ENCODE peak calls at places on chromosome 17, in eight cellular contexts. B is neuronal stem cell, J is heart right ventricle, E is GM23248, K is fibroblast of lung, M is GM23338, P is cardiac muscle cell, O is mesendoderm. Y is an unnamed sample.

GRCh38 chr17:73317554-73318426 is 6.0 kb upstream of the CDC42EP4 start:
- DNase-seq in O (peak), M (no peak), P (no peak), K (no peak), B (no peak), J (no peak), E (peak), Y (no peak)

GRCh38 chr17:68611353-68612227 is 10.4 kb upstream of the FAM20A start:
- DNase-seq in P (no peak), O (no peak), M (no peak), B (no peak), J (no peak), E (no peak), K (no peak), Y (no peak)

GRCh38 chr17:32123782-32124181 is 18.5 kb upstream of the RHOT1 start:
- DNase-seq in B (no peak), E (no peak), P (no peak), J (no peak), M (no peak), K (no peak), O (no peak), Y (no peak)

GRCh38 chr17:59145571-59146096 is 9.4 kb downstream of the SKA2 start:
- DNase-seq in K (no peak), E (no peak), B (no peak), P (no peak), O (no peak), J (no peak), M (no peak), Y (no peak)

GRCh38 chr17:62870581-62870964 is 62.5 kb upstream of the MARCHF10 start:
- DNase-seq in J (no peak), E (no peak), M (peak), O (peak), P (no peak), B (no peak), K (no peak), Y (no peak)

GRCh38 chr17:17723354-17724261 is 42.4 kb downstream of the RAI1 start:
- DNase-seq in P (peak), J (no peak), E (peak), M (peak), B (no peak), O (peak), K (peak), Y (no peak)

GRCh38 chr17:55409030-55409800 is 12.4 kb downstream of the MMD start:
- DNase-seq in J (no peak), O (no peak), E (no peak), P (no peak), M (no peak), B (no peak), K (no peak), Y (no peak)

GRCh38 chr17:2947588-2947950 is 115.8 kb downstream of the OR1D5 start:
- DNase-seq in E (no peak), M (no peak), J (no peak), O (no peak), K (no peak), B (no peak), P (no peak), Y (peak)

GRCh38 chr17:46876353-46876887 is 25.0 kb downstream of the WNT9B start:
- DNase-seq in P (no peak), J (no peak), O (peak), E (no peak), K (no peak), B (no peak), M (peak), Y (peak)

GRCh38 chr17:38510424-38511125 is 82.3 kb downstream of the ARHGAP23 start:
- DNase-seq in P (peak), O (peak), B (peak), M (peak), E (no peak), K (peak), J (no peak), Y (no peak)

GRCh38 chr17:27299384-27300049 is 5.6 kb downstream of the WSB1 start:
- DNase-seq in O (no peak), E (no peak), P (no peak), B (no peak), M (no peak), K (no peak), J (no peak), Y (no peak)

GRCh38 chr17:31415004-31415454 is 23.6 kb downstream of the RAB11FIP4 start:
- DNase-seq in K (no peak), O (peak), P (no peak), B (no peak), M (peak), J (no peak), E (no peak), Y (peak)

GRCh38 chr17:28718317-28718672 is 627 bp upstream of the RAB34 start:
- DNase-seq in B (peak), K (no peak), M (peak), E (no peak), J (no peak), P (peak), O (no peak), Y (no peak)

GRCh38 chr17:2949469-2950044 is 113.8 kb downstream of the OR1D5 start:
- DNase-seq in E (peak), K (peak), B (no peak), O (no peak), M (no peak), J (no peak), P (no peak), Y (peak)

GRCh38 chr17:58270476-58271290 is 10.1 kb downstream of the MPO start:
- DNase-seq in B (no peak), O (peak), J (no peak), E (no peak), K (no peak), M (peak), P (no peak), Y (no peak)

GRCh38 chr17:40442392-40443195 is 656 bp upstream of the IGFBP4 start:
- DNase-seq in B (no peak), E (peak), P (no peak), M (peak), K (peak), O (peak), J (peak), Y (peak)
- H3K4me3 ChIP-seq in B (peak), E (peak), P (peak), M (peak), K (peak), O (no peak), J (peak), Y (peak)

GRCh38 chr17:42387663-42388380 is 420 bp downstream of the STAT3 start:
- DNase-seq in M (peak), B (no peak), O (peak), K (no peak), J (peak), P (peak), E (peak), Y (peak)

GRCh38 chr17:42388381-42389134 is at the start of gene STAT3:
- DNase-seq in P (peak), O (peak), M (peak), K (peak), E (peak), J (peak), B (peak), Y (peak)

GRCh38 chr17:42387221-42387657 is 1.0 kb downstream of the STAT3 start:
- DNase-seq in P (no peak), O (no peak), M (no peak), J (no peak), K (peak), E (peak), B (no peak), Y (no peak)

GRCh38 chr17:42389902-42390301 is 1.7 kb upstream of the STAT3 start:
- DNase-seq in O (no peak), M (no peak), K (no peak), J (no peak), B (no peak), P (no peak), E (no peak), Y (peak)

DNA sequence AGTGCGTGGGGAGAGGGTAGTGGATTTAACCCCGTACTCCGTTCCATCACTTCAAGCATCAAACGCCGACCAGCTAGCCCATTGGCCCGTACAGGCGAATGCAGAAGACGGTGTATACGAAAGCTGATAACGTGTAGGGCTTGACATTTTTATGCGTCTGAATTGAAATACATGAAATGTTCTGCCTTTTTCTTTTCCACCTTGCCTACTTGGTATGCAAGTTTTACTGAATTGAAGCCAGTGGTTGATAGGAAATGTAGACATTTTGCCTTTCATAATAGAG is 834 bp upstream of the STAT3 start:
- DNase-seq in O (no peak), J (no peak), M (no peak), B (no peak), E (no peak), K (no peak), P (no peak), Y (peak)
- H3K4me3 ChIP-seq in O (peak), J (no peak), M (peak), B (no peak), E (peak), K (peak), P (no peak), Y (peak)

GRCh38 chr17:16286009-16286946 is 67.0 kb downstream of the CENPV start:
- DNase-seq in P (peak), J (peak), B (peak), O (peak), K (peak), E (peak), M (peak), Y (peak)

GRCh38 chr17:16287563-16288027 is 65.7 kb downstream of the CENPV start:
- DNase-seq in K (peak), B (no peak), M (no peak), O (no peak), P (no peak), J (no peak), E (peak), Y (no peak)

GRCh38 chr17:16285646-16286008 is 67.6 kb downstream of the CENPV start:
- DNase-seq in P (no peak), E (no peak), O (no peak), J (no peak), B (no peak), K (no peak), M (no peak), Y (no peak)

GRCh38 chr17:16288860-16289571 is 64.3 kb downstream of the CENPV start:
- DNase-seq in E (no peak), K (no peak), J (no peak), B (no peak), P (no peak), O (peak), M (no peak), Y (no peak)

DNA sequence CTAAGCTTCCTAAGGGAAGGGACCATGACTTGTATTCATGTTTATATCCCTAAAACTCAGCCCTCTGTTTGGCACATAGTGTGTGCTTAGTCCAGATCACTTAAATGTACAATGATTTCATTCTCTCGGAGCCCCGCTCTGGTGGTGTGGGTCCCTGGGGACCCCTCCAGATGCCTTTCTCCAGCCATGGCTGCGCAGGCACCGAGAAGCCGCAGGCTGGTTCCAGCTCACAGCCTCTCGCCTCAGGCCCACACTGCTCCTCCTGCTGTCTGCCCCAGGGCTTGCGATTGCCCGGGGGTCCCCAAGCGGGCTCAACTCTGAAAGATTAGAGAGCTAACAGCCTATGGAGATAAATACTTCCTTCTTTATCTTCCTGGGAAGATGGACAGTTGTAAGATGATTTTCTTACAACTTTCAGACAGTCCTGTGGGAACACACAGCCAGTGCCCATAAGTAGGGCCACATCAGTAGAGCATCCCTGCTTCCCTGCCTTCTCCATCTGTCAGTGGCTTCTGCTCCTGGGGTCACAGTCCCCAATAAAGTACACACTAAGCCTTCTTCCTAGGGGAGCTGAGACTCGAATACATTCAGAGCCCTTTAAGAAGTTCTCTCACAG is 66.2 kb downstream of the CENPV start:
- DNase-seq in E (peak), B (no peak), P (no peak), J (peak), M (peak), O (no peak), K (no peak), Y (no peak)
- H3K4me3 ChIP-seq in E (peak), B (no peak), P (no peak), J (no peak), M (peak), O (no peak), K (peak), Y (no peak)

GRCh38 chr17:76479515-76480048 is 12.2 kb downstream of the AANAT start:
- DNase-seq in B (no peak), K (no peak), J (no peak), E (no peak), O (no peak), M (no peak), P (no peak), Y (no peak)
- H3K4me3 ChIP-seq in B (no peak), K (no peak), J (no peak), E (no peak), O (no peak), M (no peak), P (no peak), Y (no peak)

GRCh38 chr17:44561237-44561623 is 3.9 kb downstream of the FZD2 start:
- DNase-seq in B (no peak), M (peak), P (no peak), J (no peak), O (peak), E (no peak), K (no peak), Y (no peak)
- H3K4me3 ChIP-seq in B (peak), M (peak), P (peak), J (no peak), O (no peak), E (peak), K (peak), Y (no peak)

GRCh38 chr17:50209472-50210248 is 8.2 kb upstream of the COL1A1 start:
- DNase-seq in B (no peak), O (peak), J (peak), M (peak), P (peak), E (peak), K (peak), Y (peak)
- H3K4me3 ChIP-seq in B (no peak), O (no peak), J (no peak), M (peak), P (no peak), E (peak), K (peak), Y (no peak)

GRCh38 chr17:65049085-65049756 is 7.3 kb downstream of the GNA13 start:
- DNase-seq in M (no peak), P (no peak), O (no peak), K (no peak), E (no peak), B (no peak), J (no peak), Y (no peak)
- H3K4me3 ChIP-seq in M (no peak), P (no peak), O (no peak), K (no peak), E (no peak), B (no peak), J (no peak), Y (no peak)